ENCODE peak calls at places on chromosomes 4 and X, in four cellular contexts. F, P, U and E are unnamed samples.

GRCh38 chrX:69424910-69425309 is 79.2 kb upstream of the NALF2 start:
- DNase-seq in F (peak), P (no peak), U (no peak), E (no peak)

GRCh38 chr4:3412257-3413020 is 29.3 kb upstream of the HGFAC start:
- DNase-seq in F (no peak), P (no peak), U (no peak), E (no peak)

GRCh38 chr4:102076622-102077021 is 268.7 kb downstream of the SLC39A8 start:
- DNase-seq in F (no peak), P (no peak), U (no peak), E (no peak)

GRCh38 chr4:139655116-139655515 is 10.5 kb upstream of the MGST2 start:
- DNase-seq in F (peak), P (peak), U (peak), E (peak)

GRCh38 chr4:5812506-5813229 is 80.2 kb downstream of the CRMP1 start:
- DNase-seq in F (no peak), P (peak), U (peak), E (peak)

GRCh38 chr4:154415313-154415712 is 76.3 kb downstream of the DCHS2 start:
- DNase-seq in F (no peak), P (no peak), U (no peak), E (no peak)

GRCh38 chr4:77193511-77194236 is 36.7 kb downstream of the CCNG2 start:
- DNase-seq in F (no peak), P (no peak), U (no peak), E (peak)

GRCh38 chr4:6368096-6368495 is 98.4 kb downstream of the WFS1 start:
- DNase-seq in F (no peak), P (no peak), U (no peak), E (no peak)

GRCh38 chr4:149831656-149832208 is 16.1 kb upstream of the IQCM start:
- DNase-seq in F (no peak), P (no peak), U (no peak), E (no peak)

GRCh38 chr4:149291463-149291862 is 524.2 kb downstream of the IQCM start:
- DNase-seq in F (peak), P (no peak), U (no peak), E (no peak)

GRCh38 chr4:2789801-2790582 is 2.9 kb upstream of the SH3BP2 start:
- DNase-seq in F (no peak), P (no peak), U (no peak), E (no peak)

GRCh38 chr4:1592179-1593037 is 91.7 kb downstream of the FAM53A start:
- DNase-seq in F (no peak), P (no peak), U (no peak), E (no peak)

GRCh38 chr4:83074086-83074704 is 39.2 kb downstream of the COPS4 start:
- DNase-seq in F (peak), P (peak), U (peak), E (peak)

GRCh38 chr4:16532240-16532990 is 306.1 kb upstream of the TAPT1 start:
- DNase-seq in F (no peak), P (peak), U (no peak), E (no peak)

GRCh38 chr4:2486981-2487380 is 18.1 kb downstream of the RNF4 start:
- DNase-seq in F (no peak), P (no peak), U (no peak), E (no peak)

GRCh38 chr4:75248770-75249467 is 265.3 kb downstream of the RCHY1 start:
- DNase-seq in F (no peak), P (no peak), U (no peak), E (no peak)

GRCh38 chrX:117959045-117959444 is 157.6 kb downstream of the KLHL13 start:
- DNase-seq in F (no peak), P (no peak), U (no peak), E (no peak)

GRCh38 chr4:106738121-106738520 is 298.0 kb downstream of the DKK2 start:
- DNase-seq in F (no peak), P (no peak), U (no peak), E (no peak)

GRCh38 chr4:118307619-118308018 is 45.2 kb downstream of the PRSS12 start:
- DNase-seq in F (no peak), P (no peak), U (no peak), E (no peak)

GRCh38 chr4:185903205-185903604 is 91.2 kb upstream of the SORBS2 start:
- DNase-seq in F (no peak), P (no peak), U (no peak), E (no peak)

GRCh38 chrX:45803383-45803921 is 602.8 kb upstream of the DIPK2B start:
- DNase-seq in F (no peak), P (peak), U (no peak), E (no peak)

GRCh38 chrX:107684956-107685385 is 56.7 kb downstream of the PRPS1 start:
- DNase-seq in F (no peak), P (no peak), U (no peak), E (peak)

GRCh38 chr4:71866212-71866885 is 82.5 kb upstream of the GC start:
- DNase-seq in F (no peak), P (no peak), U (no peak), E (no peak)

GRCh38 chr4:187656953-187657352 is 338.6 kb upstream of the ZFP42 start:
- DNase-seq in F (no peak), P (peak), U (no peak), E (no peak)

GRCh38 chr4:57303012-57303751 is 193.0 kb upstream of the IGFBP7 start:
- DNase-seq in F (no peak), P (no peak), U (no peak), E (no peak)